ENCODE peak calls at places on chromosomes 4 and X, in four cellular contexts. J is HCEC 1CT; G is stimulated activated effector memory CD8-positive, alpha-beta T cell treated with anti-CD3 and anti-CD28 coated beads, Interleukin-12 subunit alpha, Interleukin-12 subunit beta, amount 100 ng/mL, for 72 hours; K is AG09309. B is an unnamed sample.

GRCh38 chr4:156346959-156347385 is 393.3 kb upstream of the CTSO start:
- DNase-seq in K (no peak), G (no peak), J (no peak), B (no peak)

GRCh38 chr4:185202984-185203379 is 818 bp downstream of the CFAP97 start:
- DNase-seq in J (no peak), G (no peak), K (no peak), B (no peak)

GRCh38 chr4:173990126-173990878 is 293.2 kb downstream of the FBXO8 start:
- DNase-seq in J (peak), G (no peak), K (peak), B (peak)

GRCh38 chr4:16199132-16199531 is 27.1 kb downstream of the TAPT1 start:
- DNase-seq in G (no peak), K (no peak), J (peak), B (no peak)

GRCh38 chr4:137125011-137125410 is 407.3 kb downstream of the PCDH18 start:
- DNase-seq in J (peak), K (peak), G (no peak), B (peak)

GRCh38 chr4:7811536-7812190 is 128.0 kb downstream of the AFAP1 start:
- DNase-seq in G (no peak), K (no peak), J (peak), B (peak)

GRCh38 chr4:128387600-128388351 is 100.2 kb upstream of the PGRMC2 start:
- DNase-seq in J (peak), K (no peak), G (no peak), B (no peak)

GRCh38 chrX:154370300-154370881 is 4.0 kb downstream of the FLNA start:
- DNase-seq in G (no peak), K (no peak), J (no peak), B (no peak)

GRCh38 chr4:166239354-166239753 is 366.3 kb downstream of the TLL1 start:
- DNase-seq in G (no peak), J (no peak), K (no peak), B (no peak)

GRCh38 chr4:8163026-8163425 is 4.4 kb upstream of the ABLIM2 start:
- DNase-seq in K (no peak), G (no peak), J (no peak), B (no peak)

GRCh38 chr4:19592391-19592790 is 659.3 kb upstream of the SLIT2 start:
- DNase-seq in J (peak), K (no peak), G (no peak), B (no peak)

GRCh38 chr4:177403746-177404145 is 38.5 kb downstream of the AGA start:
- DNase-seq in J (no peak), K (no peak), G (no peak), B (no peak)

GRCh38 chrX:100376581-100376980 is 33.5 kb downstream of the PCDH19 start:
- DNase-seq in G (no peak), J (no peak), K (peak), B (no peak)

GRCh38 chrX:15471016-15471415 is 22.1 kb downstream of the PIR start:
- DNase-seq in K (no peak), J (peak), G (peak), B (no peak)

GRCh38 chrX:149572743-149573142 is 14.5 kb downstream of the MAGEA9B start:
- DNase-seq in G (no peak), J (no peak), K (no peak), B (no peak)

GRCh38 chr4:113756005-113756410 is 5.5 kb downstream of the CAMK2D start:
- DNase-seq in J (peak), K (no peak), G (no peak), B (no peak)

GRCh38 chrX:12956704-12957541 is 18.0 kb upstream of the TMSB4X start:
- DNase-seq in J (peak), K (no peak), G (no peak), B (no peak)

GRCh38 chr4:46850026-46850425 is 59.0 kb downstream of the COX7B2 start:
- DNase-seq in J (no peak), G (no peak), K (no peak), B (no peak)

GRCh38 chr4:187059031-187059430 is 335.4 kb upstream of the FAT1 start:
- DNase-seq in G (no peak), J (no peak), K (no peak), B (no peak)

GRCh38 chr4:37101196-37101595 is 143.3 kb upstream of the NWD2 start:
- DNase-seq in J (no peak), G (no peak), K (no peak), B (no peak)

GRCh38 chrX:1484638-1485019 is 31.9 kb upstream of the ASMTL start:
- DNase-seq in J (no peak), G (no peak), K (no peak), B (no peak)

GRCh38 chr4:137378393-137379290 is 153.7 kb downstream of the PCDH18 start:
- DNase-seq in K (no peak), G (no peak), J (no peak), B (no peak)

GRCh38 chrX:153063315-153063714 is 7.0 kb downstream of the PNMA3 start:
- DNase-seq in G (no peak), J (no peak), K (no peak), B (no peak)

GRCh38 chr4:133424611-133425010 is 275.5 kb downstream of the PCDH10 start:
- DNase-seq in J (no peak), K (no peak), G (no peak), B (no peak)

GRCh38 chrX:11099465-11099864 is 11.7 kb upstream of the HCCS start:
- DNase-seq in J (no peak), K (no peak), G (no peak), B (no peak)

B was measured in non-pigmented ciliary epithelial cell.